ENCODE peak calls at places on chromosome 12, in six cellular contexts. Q, P, L, D, C and V are unnamed samples.
A peak's percentile ranks its signal among the peaks of the same experiment; 100 is the strongest.

GRCh38 chr12:102096855-102097254 is 23.1 kb downstream of the NUP37 start:
- DNase-seq in Q (no peak), P (no peak), L (no peak), D (no peak), C (no peak), V (no peak)

GRCh38 chr12:57340104-57340503 is 89.1 kb upstream of the STAC3 start:
- DNase-seq in Q (peak; percentile 17), P (peak; percentile 22), L (peak; percentile 79), D (peak; percentile 87), C (no peak), V (peak; percentile 93)

GRCh38 chr12:114913871-114914801 is 230.2 kb upstream of the TBX3 start:
- DNase-seq in Q (peak; percentile 35), P (peak; percentile 30), L (peak; percentile 63), D (peak; percentile 65), C (no peak), V (peak; percentile 50)

GRCh38 chr12:104596128-104596799 is 139.5 kb downstream of the CHST11 start:
- DNase-seq in Q (no peak), P (no peak), L (peak; percentile 54), D (peak; percentile 86), C (no peak), V (no peak)

GRCh38 chr12:5102261-5102789 is 58.6 kb downstream of the KCNA5 start:
- DNase-seq in Q (no peak), P (no peak), L (no peak), D (peak; percentile 94), C (no peak), V (no peak)

GRCh38 chr12:113149361-113150150 is at the start of gene CFAP73:
- DNase-seq in Q (peak; percentile 82), P (peak; percentile 93), L (peak; percentile 57), D (peak; percentile 75), C (no peak), V (peak; percentile 80)

GRCh38 chr12:125152463-125152862 is 87.2 kb downstream of the AACS start:
- DNase-seq in Q (no peak), P (no peak), L (no peak), D (no peak), C (no peak), V (no peak)

GRCh38 chr12:120598674-120599463 is 17.7 kb upstream of the POP5 start:
- DNase-seq in Q (peak; percentile 54), P (peak; percentile 91), L (peak; percentile 69), D (peak; percentile 26), C (no peak), V (no peak)

GRCh38 chr12:16012086-16012485 is 101.0 kb downstream of the DERA start:
- DNase-seq in Q (no peak), P (no peak), L (peak; percentile 53), D (peak; percentile 61), C (no peak), V (peak; percentile 65)

GRCh38 chr12:92551853-92552397 is 150.9 kb upstream of the PLEKHG7 start:
- DNase-seq in Q (peak; percentile 33), P (peak; percentile 99), L (peak; percentile 45), D (peak; percentile 73), C (no peak), V (peak; percentile 52)

GRCh38 chr12:118061011-118061875 is at the start of gene WSB2:
- DNase-seq in Q (peak; percentile 55), P (peak; percentile 70), L (peak; percentile 81), D (peak; percentile 50), C (peak; percentile 52), V (peak; percentile 93)

GRCh38 chr12:4908694-4909396 is 860 bp upstream of the KCNA1 start:
- DNase-seq in Q (no peak), P (no peak), L (no peak), D (no peak), C (no peak), V (no peak)

GRCh38 chr12:88566430-88566829 is 13.8 kb downstream of the KITLG start:
- DNase-seq in Q (no peak), P (no peak), L (no peak), D (no peak), C (no peak), V (no peak)

GRCh38 chr12:92543359-92543758 is 159.4 kb upstream of the PLEKHG7 start:
- DNase-seq in Q (no peak), P (no peak), L (no peak), D (no peak), C (no peak), V (no peak)

GRCh38 chr12:103249614-103250013 is 246.2 kb downstream of the C12orf42 start:
- DNase-seq in Q (no peak), P (no peak), L (no peak), D (no peak), C (no peak), V (no peak)

GRCh38 chr12:125861299-125862281 is 796.4 kb downstream of the AACS start:
- DNase-seq in Q (no peak), P (peak; percentile 40), L (peak; percentile 34), D (no peak), C (no peak), V (no peak)

GRCh38 chr12:121524196-121524930 is 56.5 kb downstream of the KDM2B start:
- DNase-seq in Q (no peak), P (no peak), L (no peak), D (no peak), C (no peak), V (no peak)

GRCh38 chr12:92582466-92582865 is 120.3 kb upstream of the PLEKHG7 start:
- DNase-seq in Q (no peak), P (no peak), L (no peak), D (no peak), C (no peak), V (no peak)

GRCh38 chr12:8519208-8519607 is 5.9 kb downstream of the CLEC4D start:
- DNase-seq in Q (no peak), P (no peak), L (no peak), D (no peak), C (no peak), V (no peak)

GRCh38 chr12:44812062-44812461 is 64.1 kb downstream of the NELL2 start:
- DNase-seq in Q (no peak), P (no peak), L (no peak), D (no peak), C (peak; percentile 25), V (no peak)